ENCODE peak calls at places on chromosomes 5 and 9, in six cellular contexts. K is upper lobe of right lung; S is lung; L is stimulated activated CD8-positive, alpha-beta memory T cell treated with anti-CD3 and anti-CD28 coated beads, Interleukin-7, amount 100 ng/mL, for 24 hours; R is NCI-H510A treated with DMSO at 0.1 percent for 48 hours; D is cardiac muscle cell. U is an unnamed sample.
A peak's percentile ranks its signal among the peaks of the same experiment; 100 is the strongest.

GRCh38 chr5:141412853-141413539 is at the start of gene PCDHGA10:
- DNase-seq in R (peak; percentile 7), S (no peak), D (peak; percentile 77), K (no peak), L (no peak), U (no peak)

GRCh38 chr5:57900356-57900944 is 417.8 kb upstream of the ACTBL2 start:
- DNase-seq in K (no peak), D (no peak), L (no peak), S (no peak), R (no peak), U (no peak)

GRCh38 chr5:77232959-77233358 is 22.5 kb downstream of the PDE8B start:
- DNase-seq in S (no peak), L (no peak), R (no peak), K (no peak), D (no peak), U (no peak)

GRCh38 chr9:114936566-114936965 is 6.2 kb upstream of the TNFSF8 start:
- DNase-seq in D (no peak), L (no peak), S (no peak), R (no peak), K (no peak), U (no peak)

GRCh38 chr5:23840083-23840482 is 332.7 kb downstream of the PRDM9 start:
- DNase-seq in S (no peak), D (peak; percentile 13), R (no peak), K (no peak), L (no peak), U (no peak)

GRCh38 chr5:132485641-132486317 is 4.8 kb downstream of the IRF1 start:
- DNase-seq in D (no peak), K (peak; percentile 59), L (no peak), R (no peak), S (no peak), U (no peak)

GRCh38 chr5:134874831-134875655 is 872 bp downstream of the TXNDC15 start:
- DNase-seq in L (peak; percentile 19), D (peak; percentile 24), S (peak; percentile 56), K (peak; percentile 66), R (peak; percentile 37), U (no peak)

GRCh38 chr9:95574866-95575553 is 58.2 kb upstream of the PTCH1 start:
- DNase-seq in R (no peak), D (no peak), S (no peak), K (no peak), L (no peak), U (no peak)

GRCh38 chr9:27528886-27529315 is 713 bp downstream of the MOB3B start:
- DNase-seq in S (no peak), K (peak; percentile 82), L (peak; percentile 5), D (peak; percentile 56), R (no peak), U (no peak)

GRCh38 chr9:38417003-38417965 is 7.0 kb downstream of the IGFBPL1 start:
- DNase-seq in L (no peak), S (no peak), R (no peak), K (no peak), D (no peak), U (no peak)

GRCh38 chr5:155434267-155434666 is 420.7 kb downstream of the KIF4B start:
- DNase-seq in S (no peak), K (no peak), L (no peak), R (no peak), D (no peak), U (no peak)

GRCh38 chr9:127802576-127803443 is at the start of gene FPGS:
- DNase-seq in S (peak; percentile 89), L (peak; percentile 62), D (peak; percentile 93), R (peak; percentile 89), K (peak; percentile 94), U (peak; percentile 44)

GRCh38 chr5:141223112-141223783 is at the start of gene PCDHB14:
- DNase-seq in L (no peak), K (no peak), S (no peak), R (no peak), D (peak; percentile 65), U (peak; percentile 19)

GRCh38 chr5:179926657-179927056 is 19.0 kb upstream of the TBC1D9B start:
- DNase-seq in K (no peak), D (no peak), S (no peak), L (no peak), R (no peak), U (no peak)

GRCh38 chr5:82467006-82467561 is 188.9 kb upstream of the RPS23 start:
- DNase-seq in K (no peak), D (no peak), R (no peak), L (no peak), S (no peak), U (no peak)

U was measured in NCI-H2029 treated with DMSO at 0.1 percent for 48 hours.